ENCODE peak calls at places on chromosomes 7 and 10, in eight cellular contexts. H, P, F, V, G, Q, N and W are unnamed samples.

GRCh38 chr7:133984023-133984422 is 143.1 kb upstream of the LRGUK start:
- DNase-seq in H (no peak), P (no peak), F (no peak), V (no peak), G (no peak), Q (peak; percentile 28), N (no peak), W (no peak)

GRCh38 chr7:105951597-105951996 is 11.5 kb upstream of the CDHR3 start:
- DNase-seq in H (no peak), P (no peak), F (no peak), V (no peak), G (no peak), Q (no peak), N (no peak), W (no peak)

GRCh38 chr10:53898532-53898931 is 902.5 kb downstream of the PCDH15 start:
- DNase-seq in H (no peak), P (no peak), F (no peak), V (no peak), G (no peak), Q (no peak), N (no peak), W (no peak)

GRCh38 chr10:132701846-132702190 is 84.1 kb downstream of the NKX6-2 start:
- DNase-seq in H (no peak), P (peak; percentile 44), F (no peak), V (no peak), G (peak; percentile 9), Q (no peak), N (no peak), W (peak; percentile 67)

GRCh38 chr7:151992375-151992774 is 33.1 kb upstream of the GALNT11 start:
- DNase-seq in H (peak; percentile 47), P (peak; percentile 80), F (peak; percentile 41), V (peak; percentile 55), G (peak; percentile 61), Q (peak; percentile 46), N (no peak), W (peak; percentile 84)

GRCh38 chr10:61992683-61993629 is 91.5 kb downstream of the ARID5B start:
- DNase-seq in H (peak; percentile 54), P (no peak), F (peak; percentile 62), V (peak; percentile 61), G (peak; percentile 74), Q (peak; percentile 97), N (peak; percentile 37), W (no peak)

GRCh38 chr10:92914478-92915066 is 66.3 kb downstream of the EXOC6 start:
- DNase-seq in H (peak; percentile 67), P (no peak), F (peak; percentile 60), V (peak; percentile 43), G (no peak), Q (peak; percentile 60), N (no peak), W (no peak)

GRCh38 chr10:110681023-110681681 is 37.0 kb downstream of the RBM20 start:
- DNase-seq in H (peak; percentile 57), P (no peak), F (peak; percentile 23), V (peak; percentile 36), G (no peak), Q (peak; percentile 46), N (no peak), W (no peak)

GRCh38 chr10:59762505-59762904 is 9.2 kb upstream of the MRLN start:
- DNase-seq in H (no peak), P (no peak), F (no peak), V (no peak), G (no peak), Q (no peak), N (no peak), W (no peak)

GRCh38 chr10:101778781-101779543 is 3.0 kb upstream of the FGF8 start:
- DNase-seq in H (no peak), P (no peak), F (peak; percentile 81), V (peak; percentile 34), G (peak; percentile 50), Q (peak; percentile 67), N (no peak), W (peak; percentile 81)
- H3K27me3 ChIP-seq in H (peaks cover 19% of the 10 kb centered on the region), P (no peaks in the 10 kb centered on the region), F (peaks cover 23% of the 10 kb centered on the region), V (peaks cover 37% of the 10 kb centered on the region), G (peaks cover 36% of the 10 kb centered on the region), Q (peaks cover 21% of the 10 kb centered on the region), N (no peaks in the 10 kb centered on the region), W (peaks cover 42% of the 10 kb centered on the region)

GRCh38 chr10:124470544-124471449 is 9.2 kb downstream of the LHPP start:
- DNase-seq in H (no peak), P (no peak), F (peak; percentile 45), V (peak; percentile 47), G (no peak), Q (no peak), N (no peak), W (no peak)

GRCh38 chr10:124469956-124470484 is 8.4 kb downstream of the LHPP start:
- DNase-seq in H (no peak), P (no peak), F (no peak), V (no peak), G (no peak), Q (no peak), N (no peak), W (no peak)

GRCh38 chr10:124474502-124475070 is 13.0 kb downstream of the LHPP start:
- DNase-seq in H (no peak), P (no peak), F (no peak), V (no peak), G (no peak), Q (no peak), N (no peak), W (no peak)

GRCh38 chr10:124472071-124472470 is 10.4 kb downstream of the LHPP start:
- DNase-seq in H (no peak), P (no peak), F (no peak), V (no peak), G (no peak), Q (no peak), N (no peak), W (no peak)

GRCh38 chr10:124473070-124473469 is 11.4 kb downstream of the LHPP start:
- DNase-seq in H (no peak), P (no peak), F (no peak), V (no peak), G (no peak), Q (no peak), N (no peak), W (no peak)
- H3K27ac ChIP-seq in H (no peak overlapping the region), P (no peak overlapping the region), F (no peak overlapping the region), V (no peak overlapping the region), G (no peak overlapping the region), Q (no peak overlapping the region), N (no peak overlapping the region), W (no peak overlapping the region)

DNA sequence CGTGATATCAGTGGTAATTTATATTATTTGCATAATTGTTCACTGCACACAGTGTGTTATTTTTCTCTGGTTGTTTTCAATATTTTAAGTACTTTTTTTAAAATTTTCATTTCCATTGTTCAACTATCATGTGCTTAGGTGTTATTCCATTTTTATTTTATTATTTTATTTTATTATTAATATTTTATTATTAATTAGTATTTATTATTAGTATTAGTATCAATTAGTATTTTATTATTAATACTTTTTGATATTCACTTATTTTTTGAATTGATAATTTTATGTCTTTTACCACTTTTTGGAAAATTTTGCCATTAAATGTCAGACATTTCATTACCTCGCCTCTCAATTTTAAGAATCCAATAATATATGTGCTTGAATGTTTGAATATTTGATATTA is 593.8 kb upstream of the GRM3 start:
- DNase-seq in H (no peak), P (no peak), F (no peak), V (no peak), G (no peak), Q (no peak), N (no peak), W (no peak)
- H3K27me3 ChIP-seq in H (no peaks in the 10 kb centered on the region), P (no peaks in the 10 kb centered on the region), F (no peaks in the 10 kb centered on the region), V (no peaks in the 10 kb centered on the region), G (no peaks in the 10 kb centered on the region), Q (no peaks in the 10 kb centered on the region), N (no peaks in the 10 kb centered on the region), W (no peaks in the 10 kb centered on the region)

GRCh38 chr10:17216217-17216900 is 11.7 kb upstream of the VIM start:
- DNase-seq in H (no peak), P (no peak), F (no peak), V (no peak), G (peak; percentile 59), Q (peak; percentile 96), N (peak; percentile 37), W (no peak)

GRCh38 chr10:17213646-17214349 is 12.3 kb upstream of the TRDMT1 start:
- DNase-seq in H (no peak), P (no peak), F (no peak), V (no peak), G (no peak), Q (no peak), N (no peak), W (no peak)

GRCh38 chr10:17214486-17214885 is 13.0 kb upstream of the TRDMT1 start:
- DNase-seq in H (no peak), P (no peak), F (no peak), V (no peak), G (no peak), Q (peak; percentile 79), N (no peak), W (no peak)

GRCh38 chr10:17215782-17216122 is 12.3 kb upstream of the VIM start:
- DNase-seq in H (no peak), P (no peak), F (no peak), V (no peak), G (no peak), Q (no peak), N (no peak), W (no peak)

DNA sequence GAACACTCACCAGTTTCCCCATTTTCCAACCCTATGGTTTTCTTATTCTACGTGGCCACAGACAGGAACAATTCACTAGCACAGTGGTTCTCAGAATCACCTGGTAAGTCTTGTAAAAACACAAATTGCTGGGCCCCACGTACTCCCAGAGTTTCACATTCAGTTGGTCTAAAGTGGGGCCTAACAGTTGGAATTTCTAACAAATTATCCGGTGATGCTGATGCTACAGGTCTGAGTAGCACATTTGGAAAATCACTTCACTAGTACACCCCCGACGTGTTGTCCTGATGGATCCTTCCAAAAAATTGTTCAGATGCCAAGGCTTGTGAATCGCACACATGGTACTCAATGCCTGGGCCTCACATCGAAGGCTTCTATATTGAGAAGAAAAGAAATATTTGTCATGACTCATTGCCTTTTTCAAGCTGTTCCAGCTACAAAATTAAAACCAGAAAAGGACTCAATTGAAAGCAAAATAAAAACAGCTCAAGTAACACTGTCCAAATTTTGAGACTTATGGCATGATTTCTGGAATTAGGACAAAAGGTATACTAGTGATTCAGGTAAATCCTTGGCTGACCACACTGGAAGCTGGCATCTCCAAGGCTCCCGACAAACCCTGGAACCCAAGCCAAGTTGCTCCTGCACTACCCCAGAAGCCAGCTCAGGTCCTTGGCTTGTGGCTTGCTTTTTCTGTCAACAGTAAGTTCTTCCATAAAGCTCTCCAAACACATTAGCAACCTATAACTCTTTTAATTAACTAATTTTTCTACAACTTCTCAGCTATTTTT is 12.9 kb upstream of the VIM start:
- DNase-seq in H (no peak), P (no peak), F (no peak), V (peak; percentile 32), G (no peak), Q (peak; percentile 98), N (no peak), W (no peak)
- H3K27ac ChIP-seq in H (peak overlapping the region; percentile 76), P (peak overlapping the region; percentile 54), F (peak overlapping the region; percentile 3), V (peak overlapping the region; percentile 65), G (peak overlapping the region; percentile 68), Q (no peak overlapping the region), N (no peak overlapping the region), W (peak overlapping the region; percentile 91)

GRCh38 chr10:43218951-43219837 is 47.7 kb downstream of the RASGEF1A start:
- DNase-seq in H (no peak), P (peak; percentile 34), F (no peak), V (no peak), G (peak; percentile 28), Q (no peak), N (no peak), W (peak; percentile 69)
- H3K27me3 ChIP-seq in H (no peaks in the 10 kb centered on the region), P (no peaks in the 10 kb centered on the region), F (no peaks in the 10 kb centered on the region), V (no peaks in the 10 kb centered on the region), G (no peaks in the 10 kb centered on the region), Q (peaks cover 14% of the 10 kb centered on the region), N (no peaks in the 10 kb centered on the region), W (no peaks in the 10 kb centered on the region)